ENCODE peak calls at places on chromosome 1, in seven cellular contexts. A, J, E, G, W, Y and Q are unnamed samples.

GRCh38 chr1:70895531-70895930 is 152.1 kb downstream of the PTGER3 start:
- DNase-seq in A (no peak), J (no peak), E (no peak), G (no peak), W (no peak), Y (no peak), Q (no peak)

GRCh38 chr1:156123356-156124196 is 9.1 kb downstream of the LMNA start:
- DNase-seq in A (peak), J (peak), E (peak), G (peak), W (peak), Y (peak), Q (no peak)

GRCh38 chr1:46039571-46040052 is 92.8 kb downstream of the PIK3R3 start:
- DNase-seq in A (peak), J (no peak), E (no peak), G (no peak), W (no peak), Y (no peak), Q (no peak)

GRCh38 chr1:5927506-5928370 is 64.5 kb downstream of the NPHP4 start:
- DNase-seq in A (no peak), J (no peak), E (no peak), G (no peak), W (no peak), Y (no peak), Q (no peak)

GRCh38 chr1:6468729-6469461 is 2.9 kb upstream of the TNFRSF25 start:
- DNase-seq in A (no peak), J (no peak), E (no peak), G (no peak), W (no peak), Y (no peak), Q (no peak)

GRCh38 chr1:170659404-170660035 is 4.4 kb upstream of the PRRX1 start:
- DNase-seq in A (no peak), J (no peak), E (no peak), G (no peak), W (no peak), Y (no peak), Q (no peak)

GRCh38 chr1:71677541-71677940 is 596.7 kb upstream of the ZRANB2 start:
- DNase-seq in A (no peak), J (no peak), E (no peak), G (no peak), W (no peak), Y (no peak), Q (no peak)

GRCh38 chr1:24475700-24476099 is 26.9 kb upstream of the RCAN3 start:
- DNase-seq in A (no peak), J (no peak), E (no peak), G (no peak), W (no peak), Y (no peak), Q (no peak)

GRCh38 chr1:201499191-201499590 is 7.7 kb downstream of the CSRP1 start:
- DNase-seq in A (no peak), J (no peak), E (no peak), G (no peak), W (no peak), Y (no peak), Q (no peak)

GRCh38 chr1:201497935-201498509 is 8.9 kb downstream of the CSRP1 start:
- DNase-seq in A (no peak), J (no peak), E (no peak), G (no peak), W (no peak), Y (no peak), Q (no peak)

GRCh38 chr1:201499795-201500669 is 6.9 kb downstream of the CSRP1 start:
- DNase-seq in A (no peak), J (no peak), E (peak), G (no peak), W (no peak), Y (no peak), Q (no peak)

GRCh38 chr1:201500670-201501120 is 6.2 kb downstream of the CSRP1 start:
- DNase-seq in A (no peak), J (no peak), E (peak), G (no peak), W (no peak), Y (no peak), Q (no peak)

GRCh38 chr1:201498621-201499020 is 8.3 kb downstream of the CSRP1 start:
- DNase-seq in A (no peak), J (no peak), E (no peak), G (no peak), W (no peak), Y (no peak), Q (no peak)
- TF ChIP-seq CTCF in A (no peak), J (no peak), E (no peak), G (no peak), W (no peak), Y (no peak), Q (no peak)

GRCh38 chr1:183186820-183187219 is 756 bp downstream of the LAMC2 start:
- DNase-seq in A (no peak), J (no peak), E (no peak), G (no peak), W (no peak), Y (no peak), Q (no peak)

GRCh38 chr1:183180634-183181056 is 5.4 kb upstream of the LAMC2 start:
- DNase-seq in A (peak), J (peak), E (peak), G (no peak), W (no peak), Y (peak), Q (peak)

GRCh38 chr1:183180213-183180612 is 5.9 kb upstream of the LAMC2 start:
- DNase-seq in A (peak), J (peak), E (no peak), G (no peak), W (no peak), Y (no peak), Q (peak)

GRCh38 chr1:183191833-183192232 is 5.8 kb downstream of the LAMC2 start:
- DNase-seq in A (peak), J (no peak), E (no peak), G (no peak), W (no peak), Y (no peak), Q (no peak)

DNA sequence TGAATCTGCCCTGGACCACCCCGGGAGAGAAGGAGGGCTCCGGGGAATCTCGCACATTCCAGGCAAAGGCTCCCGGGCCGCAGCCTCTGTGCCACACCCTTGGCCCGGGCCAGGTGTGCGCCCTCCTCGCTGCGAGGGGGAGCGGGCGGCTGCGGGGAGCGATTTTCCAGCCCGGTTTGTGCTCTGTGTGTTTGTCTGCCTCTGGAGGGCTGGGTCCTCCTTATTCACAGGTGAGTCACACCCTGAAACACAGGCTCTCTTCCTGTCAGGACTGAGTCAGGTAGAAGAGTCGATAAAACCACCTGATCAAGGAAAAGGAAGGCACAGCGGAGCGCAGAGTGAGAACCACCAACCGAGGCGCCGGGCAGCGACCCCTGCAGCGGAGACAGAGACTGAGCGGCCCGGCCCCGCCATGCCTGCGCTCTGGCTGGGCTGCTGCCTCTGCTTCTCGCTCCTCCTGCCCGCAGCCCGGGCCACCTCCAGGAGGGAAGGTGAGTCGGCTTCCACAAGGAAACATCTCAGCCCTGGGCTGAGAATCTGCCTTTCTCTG is at the start of gene LAMC2:
- DNase-seq in A (peak), J (no peak), E (no peak), G (peak), W (no peak), Y (peak), Q (peak)
- TF ChIP-seq CTCF in A (no peak), J (no peak), E (no peak), G (peak), W (no peak), Y (peak), Q (no peak)

DNA sequence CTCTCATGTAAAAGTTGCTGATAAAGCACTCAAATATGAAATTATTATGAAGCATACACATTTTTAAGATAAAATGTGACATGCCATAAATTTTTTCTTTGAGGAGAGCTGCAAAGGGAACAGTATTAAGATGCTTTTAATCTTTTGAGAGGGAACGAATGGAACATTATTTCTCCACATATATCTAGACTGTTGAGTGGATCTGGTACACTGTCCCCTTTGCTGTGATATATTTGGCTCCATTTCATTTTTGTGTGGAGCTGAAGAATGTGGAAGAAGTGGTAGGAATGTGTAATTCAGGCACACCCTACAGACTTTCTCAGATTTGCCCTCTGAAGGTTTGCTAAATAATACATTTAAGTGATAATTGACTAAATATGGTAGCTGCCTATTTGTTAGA is 31.7 kb downstream of the PGM1 start:
- DNase-seq in A (no peak), J (no peak), E (no peak), G (no peak), W (no peak), Y (no peak), Q (no peak)
- TF ChIP-seq CTCF in A (peak), J (peak), E (no peak), G (peak), W (no peak), Y (no peak), Q (no peak)

GRCh38 chr1:37951783-37952624 is 5.2 kb upstream of the INPP5B start:
- DNase-seq in A (no peak), J (no peak), E (no peak), G (no peak), W (no peak), Y (no peak), Q (no peak)

GRCh38 chr1:37958690-37959089 is 11.8 kb upstream of the INPP5B start:
- DNase-seq in A (peak), J (no peak), E (no peak), G (no peak), W (no peak), Y (no peak), Q (no peak)

GRCh38 chr1:37952738-37953137 is 5.9 kb upstream of the INPP5B start:
- DNase-seq in A (no peak), J (no peak), E (no peak), G (no peak), W (no peak), Y (no peak), Q (no peak)

GRCh38 chr1:37951041-37951782 is 4.4 kb upstream of the INPP5B start:
- DNase-seq in A (no peak), J (no peak), E (no peak), G (no peak), W (no peak), Y (no peak), Q (no peak)

GRCh38 chr1:37954316-37954971 is 7.6 kb upstream of the INPP5B start:
- DNase-seq in A (no peak), J (no peak), E (no peak), G (no peak), W (no peak), Y (no peak), Q (no peak)
- TF ChIP-seq CTCF in A (no peak), J (no peak), E (no peak), G (no peak), W (no peak), Y (no peak), Q (no peak)

GRCh38 chr1:178969226-178969987 is 56.3 kb upstream of the FAM20B start:
- DNase-seq in A (no peak), J (no peak), E (no peak), G (no peak), W (no peak), Y (no peak), Q (peak)

GRCh38 chr1:178966312-178966711 is 59.4 kb upstream of the FAM20B start:
- DNase-seq in A (no peak), J (no peak), E (no peak), G (no peak), W (no peak), Y (no peak), Q (no peak)

GRCh38 chr1:178973671-178974091 is 52.0 kb upstream of the FAM20B start:
- DNase-seq in A (no peak), J (no peak), E (no peak), G (no peak), W (no peak), Y (no peak), Q (peak)

GRCh38 chr1:178964469-178965330 is 61.0 kb upstream of the FAM20B start:
- DNase-seq in A (no peak), J (no peak), E (no peak), G (no peak), W (no peak), Y (no peak), Q (peak)

DNA sequence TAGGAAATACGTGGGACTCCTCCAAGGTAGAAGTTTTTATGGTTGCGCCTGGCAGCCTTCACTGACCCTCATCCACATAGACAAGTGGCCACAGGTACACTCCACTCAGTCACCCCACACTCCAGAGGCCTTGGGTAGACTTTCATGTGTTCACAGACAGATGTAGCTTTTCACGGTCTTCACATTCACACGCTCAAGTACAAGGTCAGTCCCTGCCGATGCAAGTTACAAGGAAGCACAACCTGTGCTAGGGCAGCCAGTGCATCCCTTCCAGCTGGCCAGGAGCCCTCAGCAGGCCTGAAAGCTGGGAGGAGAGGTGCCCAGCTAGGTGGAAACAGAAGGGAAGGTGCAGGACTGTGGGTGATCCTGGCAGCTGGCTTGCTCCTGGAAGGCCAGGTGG is 55.5 kb upstream of the FAM20B start:
- DNase-seq in A (no peak), J (no peak), E (no peak), G (no peak), W (no peak), Y (no peak), Q (peak)
- TF ChIP-seq CTCF in A (no peak), J (no peak), E (no peak), G (no peak), W (no peak), Y (no peak), Q (no peak)

GRCh38 chr1:178587975-178588374 is 75.1 kb downstream of the TEX35 start:
- DNase-seq in A (no peak), J (no peak), E (no peak), G (no peak), W (no peak), Y (no peak), Q (no peak)
- TF ChIP-seq CTCF in A (no peak), J (no peak), E (no peak), G (no peak), W (no peak), Y (no peak), Q (no peak)

GRCh38 chr1:76330993-76331603 is 256.6 kb downstream of the ST6GALNAC3 start:
- DNase-seq in A (peak), J (no peak), E (no peak), G (peak), W (no peak), Y (no peak), Q (peak)
- TF ChIP-seq CTCF in A (peak), J (peak), E (peak), G (peak), W (peak), Y (peak), Q (peak)

DNA sequence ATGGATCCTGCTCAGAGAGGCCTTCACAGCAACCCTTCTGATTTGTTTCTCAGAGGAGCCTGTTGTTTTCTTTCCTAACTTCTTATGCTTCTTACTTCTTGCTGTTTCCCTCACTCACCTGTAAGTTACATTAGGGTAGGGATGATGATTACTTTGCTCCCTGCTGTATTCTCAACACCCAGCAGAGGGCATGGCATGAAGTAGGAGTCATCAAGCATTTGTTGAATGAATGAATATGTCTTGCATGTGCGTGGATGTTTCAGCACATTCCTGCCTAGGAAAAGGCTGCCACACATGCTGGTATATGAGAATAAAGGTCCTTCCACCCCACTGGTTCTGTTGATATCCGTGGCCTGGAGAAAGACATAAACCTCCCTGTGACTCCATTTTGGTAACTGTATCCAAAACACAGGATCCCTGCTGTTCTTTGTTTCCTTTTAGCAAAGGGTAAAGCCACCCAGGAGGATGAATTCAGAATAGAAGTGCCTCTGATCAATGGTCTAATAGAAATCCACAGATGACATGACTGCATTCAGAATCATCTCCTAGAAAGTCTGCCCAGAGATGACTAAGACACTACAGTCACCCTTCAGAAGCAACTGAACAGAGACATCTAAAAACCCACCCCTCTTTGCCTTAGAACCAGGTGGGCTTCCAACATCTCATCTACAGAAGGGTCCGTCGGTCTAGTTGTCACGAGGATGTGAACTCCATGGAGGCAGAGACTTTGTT is 168.8 kb downstream of the ZSCAN20 start:
- DNase-seq in A (peak), J (no peak), E (no peak), G (no peak), W (no peak), Y (no peak), Q (no peak)
- TF ChIP-seq CTCF in A (peak), J (no peak), E (peak), G (peak), W (no peak), Y (no peak), Q (peak)